ENCODE peak calls at places on chromosomes 5 and 9, in seven cellular contexts. X is HCT116, T is HepG2, O is NB4, M is sigmoid colon, Z is IMR-90, E is H1. U is an unnamed sample.

GRCh38 chr5:139149477-139150199 is 48.5 kb downstream of the SIL1 start:
- DNase-seq in X (no peak), O (peak), T (no peak), Z (peak), E (no peak), M (no peak), U (peak)

GRCh38 chr5:158050401-158050800 is 191.5 kb upstream of the CLINT1 start:
- DNase-seq in M (no peak), T (no peak), E (no peak), X (no peak), O (no peak), Z (peak), U (no peak)

GRCh38 chr9:111622626-111623025 is 8.5 kb upstream of the DNAJC25 start:
- DNase-seq in X (no peak), O (peak), T (peak), M (no peak), E (no peak), Z (peak), U (no peak)

GRCh38 chr5:68285857-68286611 is 70.5 kb downstream of the PIK3R1 start:
- DNase-seq in X (peak), O (peak), M (no peak), T (peak), E (no peak), Z (peak), U (peak)

GRCh38 chr9:99118782-99119466 is 14.0 kb downstream of the TGFBR1 start:
- DNase-seq in T (no peak), M (no peak), E (no peak), Z (no peak), O (peak), X (no peak), U (no peak)

GRCh38 chr9:12798066-12798770 is 23.4 kb downstream of the LURAP1L start:
- DNase-seq in E (no peak), O (no peak), M (no peak), T (no peak), Z (no peak), X (no peak), U (no peak)

GRCh38 chr5:107378218-107378899 is 292.4 kb downstream of the EFNA5 start:
- DNase-seq in Z (peak), X (no peak), M (no peak), E (no peak), T (peak), O (peak), U (no peak)

GRCh38 chr5:7348168-7348802 is 47.7 kb upstream of the ADCY2 start:
- DNase-seq in Z (no peak), X (no peak), M (no peak), T (no peak), O (no peak), E (no peak), U (no peak)

GRCh38 chr5:173616577-173617118 is at the start of gene BOD1:
- DNase-seq in M (peak), T (peak), X (peak), O (peak), Z (peak), E (peak), U (peak)

GRCh38 chr9:98575379-98576346 is 133.1 kb downstream of the GABBR2 start:
- DNase-seq in E (no peak), Z (peak), T (no peak), X (no peak), O (peak), M (no peak), U (no peak)

GRCh38 chr5:1103505-1104326 is 8.1 kb downstream of the SLC12A7 start:
- DNase-seq in E (no peak), X (no peak), Z (no peak), M (peak), T (peak), O (no peak), U (peak)

GRCh38 chr5:173016621-173017046 is 33.1 kb downstream of the ATP6V0E1 start:
- DNase-seq in Z (peak), M (peak), E (no peak), T (peak), O (no peak), X (peak), U (no peak)

GRCh38 chr5:57932761-57933160 is 450.1 kb upstream of the ACTBL2 start:
- DNase-seq in E (no peak), X (no peak), Z (no peak), O (no peak), T (no peak), M (no peak), U (no peak)

GRCh38 chr9:136204086-136204805 is 682 bp downstream of the LHX3 start:
- DNase-seq in O (no peak), T (no peak), X (no peak), E (no peak), Z (no peak), M (no peak), U (no peak)

GRCh38 chr9:95626885-95627558 is 110.3 kb upstream of the PTCH1 start:
- DNase-seq in M (peak), T (no peak), X (no peak), E (no peak), Z (no peak), O (peak), U (no peak)

GRCh38 chr5:36060516-36060885 is 6.2 kb downstream of the UGT3A2 start:
- DNase-seq in O (peak), X (peak), Z (no peak), E (no peak), T (no peak), M (no peak), U (peak)

GRCh38 chr9:37410969-37411785 is 11.3 kb upstream of the GRHPR start:
- DNase-seq in O (no peak), E (no peak), X (no peak), T (peak), M (no peak), Z (peak), U (peak)

GRCh38 chr9:134601764-134602163 is 39.8 kb upstream of the COL5A1 start:
- DNase-seq in M (no peak), Z (peak), O (no peak), X (no peak), T (no peak), E (no peak), U (no peak)

GRCh38 chr5:125497651-125498050 is 751.2 kb upstream of the ZNF608 start:
- DNase-seq in T (no peak), O (no peak), X (no peak), M (no peak), E (no peak), Z (no peak), U (no peak)

GRCh38 chr5:77972545-77973252 is 196.6 kb upstream of the TBCA start:
- DNase-seq in T (no peak), X (no peak), O (no peak), E (no peak), Z (no peak), M (no peak), U (peak)

GRCh38 chr5:120304653-120305052 is 159.4 kb upstream of the PRR16 start:
- DNase-seq in E (no peak), O (no peak), X (no peak), Z (peak), M (no peak), T (no peak), U (no peak)

GRCh38 chr9:106700676-106701075 is 162.3 kb upstream of the ZNF462 start:
- DNase-seq in M (no peak), T (no peak), E (no peak), Z (peak), X (no peak), O (no peak), U (no peak)

GRCh38 chr9:136119259-136120118 is 814 bp upstream of the TMEM250 start:
- DNase-seq in T (peak), E (no peak), Z (peak), X (no peak), O (peak), M (no peak), U (peak)

GRCh38 chr5:66653380-66653779 is 57.2 kb downstream of the MAST4 start:
- DNase-seq in E (no peak), O (no peak), T (no peak), Z (peak), X (no peak), M (no peak), U (peak)

GRCh38 chr9:111483419-111483861 is 743 bp downstream of the ECPAS start:
- DNase-seq in T (peak), O (peak), E (no peak), Z (no peak), X (no peak), M (no peak), U (peak)

GRCh38 chr5:40258205-40258604 is 421.5 kb upstream of the PTGER4 start:
- DNase-seq in M (no peak), Z (no peak), T (no peak), X (no peak), E (no peak), O (peak), U (no peak)

GRCh38 chr5:99141534-99142135 is 212.8 kb upstream of the CHD1 start:
- DNase-seq in O (no peak), E (no peak), T (no peak), Z (no peak), X (no peak), M (no peak), U (peak)

GRCh38 chr9:751137-752051 is 90.1 kb upstream of the DMRT1 start:
- DNase-seq in T (no peak), M (no peak), O (peak), X (no peak), Z (peak), E (no peak), U (no peak)

GRCh38 chr5:108917596-108917995 is 169.9 kb downstream of the FER start:
- DNase-seq in E (no peak), O (no peak), M (no peak), Z (peak), X (no peak), T (no peak), U (no peak)

GRCh38 chr5:164012376-164012775 is 507.0 kb downstream of the MAT2B start:
- DNase-seq in X (no peak), O (no peak), M (no peak), Z (peak), E (no peak), T (no peak), U (no peak)

GRCh38 chr5:43412151-43412550 is at the start of gene CCL28:
- DNase-seq in O (no peak), M (no peak), E (no peak), Z (no peak), X (no peak), T (no peak), U (no peak)

GRCh38 chr5:36017622-36018021 is 26.4 kb upstream of the UGT3A1 start:
- DNase-seq in E (no peak), Z (no peak), O (no peak), T (no peak), X (no peak), M (no peak), U (no peak)

GRCh38 chr5:106142131-106142530 is 1528.6 kb downstream of the EFNA5 start:
- DNase-seq in X (no peak), M (no peak), T (no peak), E (no peak), O (no peak), Z (no peak), U (no peak)

GRCh38 chr5:5772202-5772601 is 349.7 kb downstream of the ICE1 start:
- DNase-seq in X (no peak), O (no peak), M (no peak), Z (no peak), E (no peak), T (no peak), U (no peak)

GRCh38 chr5:149551227-149552037 is at the start of gene CSNK1A1:
- DNase-seq in Z (peak), X (peak), T (peak), O (peak), E (peak), M (peak), U (peak)

GRCh38 chr5:149552038-149552494 is 827 bp upstream of the CSNK1A1 start:
- DNase-seq in M (no peak), X (no peak), T (no peak), O (no peak), Z (no peak), E (no peak), U (no peak)

GRCh38 chr5:149550267-149550582 is 1.0 kb downstream of the CSNK1A1 start:
- DNase-seq in X (no peak), M (no peak), E (no peak), Z (peak), T (no peak), O (peak), U (peak)

GRCh38 chr5:149550608-149551226 is 522 bp downstream of the CSNK1A1 start:
- DNase-seq in X (no peak), Z (no peak), O (no peak), T (no peak), M (peak), E (no peak), U (peak)

GRCh38 chr5:149549461-149550266 is 1.6 kb downstream of the CSNK1A1 start:
- DNase-seq in T (peak), O (peak), M (no peak), Z (peak), E (no peak), X (peak), U (peak)
- TF ChIP-seq POLR2A in T (peak), O (no peak), M (no peak), Z (no peak), E (peak), X (no peak), U (peak)

DNA sequence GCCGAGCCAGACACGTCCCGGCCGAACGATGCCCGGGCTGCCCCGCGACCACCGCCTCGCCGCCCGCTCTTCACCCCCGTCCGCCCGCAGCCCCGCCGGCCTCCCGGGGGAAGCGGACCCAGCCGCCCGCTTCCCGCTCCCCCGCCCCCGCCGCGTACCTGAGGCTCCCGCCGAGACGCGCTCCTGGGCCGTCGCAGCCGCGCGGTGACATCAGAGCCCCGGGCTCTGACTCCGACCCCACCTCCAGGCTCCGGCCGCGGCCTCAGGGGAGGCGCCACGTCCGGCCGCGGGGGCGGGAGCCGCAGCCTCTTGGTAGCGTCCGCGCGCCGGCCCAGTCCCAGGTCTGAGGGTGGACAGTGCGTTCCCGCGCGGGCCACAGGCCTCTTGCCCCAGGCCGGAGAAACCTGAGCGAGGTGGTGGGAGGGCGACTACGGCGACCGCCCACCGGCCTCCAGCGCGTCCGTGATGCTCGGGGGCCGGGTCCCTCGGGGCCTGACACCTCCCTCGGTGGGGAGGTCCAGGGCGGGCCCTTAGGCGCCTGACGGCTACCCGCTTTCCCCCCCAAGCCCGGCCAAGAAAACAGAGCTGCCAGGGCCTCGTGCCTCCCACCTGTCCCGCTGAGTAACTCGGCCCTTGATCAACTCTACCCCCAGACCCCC is at the start of gene SHROOM1:
- DNase-seq in T (peak), E (no peak), O (peak), X (peak), M (no peak), Z (peak), U (peak)
- TF ChIP-seq POLR2A in T (peak), E (no peak), O (no peak), X (peak), M (peak), Z (no peak), U (no peak)

DNA sequence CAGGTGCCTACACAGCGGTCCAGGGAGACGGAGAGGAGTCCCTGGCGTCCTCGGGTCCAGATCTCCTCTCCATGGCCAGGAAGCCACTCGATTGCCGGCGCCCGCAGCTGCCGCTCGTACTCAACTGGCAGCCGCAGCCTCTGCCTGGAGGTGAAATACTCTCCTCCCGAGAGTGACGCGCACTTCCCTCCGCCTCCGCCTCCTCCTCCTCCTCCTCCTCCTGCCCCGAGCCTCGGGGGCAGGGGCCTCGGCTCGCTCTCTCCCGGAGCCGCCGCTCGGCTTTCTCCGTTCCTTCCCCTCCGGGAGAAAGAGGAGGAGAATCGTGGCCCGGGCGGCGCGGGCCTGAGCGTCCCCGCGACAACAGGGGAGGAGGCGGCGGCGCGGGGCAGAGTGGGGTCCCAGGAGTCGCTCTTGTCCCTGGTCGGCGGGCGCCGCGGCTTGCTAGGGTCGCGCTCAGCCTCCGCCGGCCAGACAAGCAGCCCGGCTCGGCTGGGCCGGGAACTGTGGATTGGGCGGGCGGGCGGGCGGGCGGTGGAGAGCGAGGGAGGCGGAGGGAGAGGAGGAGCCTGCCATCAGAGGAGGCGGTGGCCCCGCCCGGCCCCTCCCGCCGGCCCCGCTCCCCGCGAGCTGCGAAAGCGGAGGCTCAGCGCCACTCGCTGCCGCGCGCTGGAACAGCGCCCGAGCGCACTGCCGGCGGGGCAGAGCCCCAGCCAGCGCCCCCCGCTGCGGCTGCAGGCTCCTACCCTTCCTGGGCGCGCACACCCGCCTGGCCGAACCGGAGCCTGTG is at the start of gene CEMIP2:
- DNase-seq in T (peak), E (no peak), M (peak), Z (peak), X (peak), O (peak), U (peak)
- TF ChIP-seq POLR2A in T (peak), E (peak), M (peak), Z (peak), X (peak), O (no peak), U (peak)

GRCh38 chr5:177554474-177555111 is at the start of gene FAM193B:
- DNase-seq in M (peak), X (peak), Z (peak), T (peak), O (peak), E (peak), U (peak)
- TF ChIP-seq POLR2A in M (no peak), X (no peak), Z (no peak), T (no peak), O (no peak), E (peak), U (no peak)

DNA sequence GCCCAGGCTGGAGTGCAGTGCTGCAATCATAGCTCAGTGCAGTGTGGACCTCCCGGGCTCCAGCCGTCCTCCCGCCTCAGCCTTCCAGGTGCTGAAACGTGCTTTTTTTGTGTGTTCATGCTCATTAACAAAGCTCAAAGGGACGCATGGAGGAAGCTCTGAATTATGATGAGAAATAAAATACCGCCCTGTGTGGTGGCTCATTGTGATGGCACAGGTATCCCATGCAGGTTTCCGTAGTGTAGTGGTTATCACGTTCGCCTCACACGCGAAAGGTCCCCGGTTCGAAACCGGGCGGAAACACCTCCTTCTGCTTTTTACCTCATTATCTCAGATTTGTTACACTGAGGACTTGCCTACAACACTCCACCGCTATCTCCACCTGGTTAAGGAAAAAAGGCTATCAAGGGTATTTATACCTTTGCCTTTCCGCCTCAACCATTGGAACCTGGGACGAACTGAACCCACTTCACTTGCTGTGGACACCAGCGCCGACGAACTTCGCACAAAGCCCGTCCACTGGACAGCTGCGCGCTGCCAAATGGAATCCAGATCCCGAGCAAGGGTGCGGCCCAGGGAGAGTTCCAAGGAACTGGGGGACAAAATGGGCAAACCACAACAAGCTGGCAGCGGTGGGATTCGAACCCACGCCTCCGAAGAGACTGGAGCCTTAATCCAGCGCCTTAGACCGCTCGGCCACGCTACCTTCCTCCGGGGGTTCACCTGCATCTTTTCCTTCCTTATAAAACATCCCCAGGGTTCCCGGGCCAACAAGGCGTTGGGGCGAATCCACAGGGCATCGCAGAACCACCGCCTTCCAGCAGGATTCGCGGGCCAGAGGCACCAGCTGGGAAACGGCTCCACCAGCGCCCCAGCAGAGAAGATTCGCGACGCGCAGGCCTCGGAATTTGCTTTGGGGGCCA is 26.3 kb downstream of the OR2V2 start:
- DNase-seq in O (peak), M (no peak), E (peak), X (peak), T (peak), Z (peak), U (no peak)
- TF ChIP-seq POLR2A in O (no peak), M (no peak), E (no peak), X (peak), T (no peak), Z (no peak), U (peak)

GRCh38 chr5:31106259-31106658 is 87.2 kb upstream of the CDH6 start:
- DNase-seq in Z (no peak), X (no peak), O (no peak), E (no peak), T (no peak), M (no peak), U (no peak)
- TF ChIP-seq POLR2A in Z (no peak), X (no peak), O (no peak), E (no peak), T (no peak), M (no peak), U (no peak)